ENCODE peak calls at places on chromosomes 16 and 17, in five cellular contexts. One of them, this sample, is unnamed.

GRCh38 chr16:10957771-10958486 is 13.6 kb downstream of the CLEC16A start:
- DNase-seq in stimulated activated CD8-positive, alpha-beta memory T cell treated with anti-CD3 and anti-CD28 coated beads, Interleukin-12 subunit alpha, Interleukin-12 subunit beta, amount 100 ng/mL, for 1 hour: no peak
- DNase-seq in breast epithelium: no peak
- DNase-seq in stomach: no peak
- DNase-seq in mesothelial cell of epicardium: no peak
- DNase-seq in this sample: no peak

GRCh38 chr16:80948886-80949502 is 57.7 kb downstream of the CMC2 start:
- DNase-seq in stomach: no peak
- DNase-seq in stimulated activated CD8-positive, alpha-beta memory T cell treated with anti-CD3 and anti-CD28 coated beads, Interleukin-12 subunit alpha, Interleukin-12 subunit beta, amount 100 ng/mL, for 1 hour: no peak
- DNase-seq in mesothelial cell of epicardium: no peak
- DNase-seq in breast epithelium: no peak
- DNase-seq in this sample: no peak

GRCh38 chr16:2429771-2430663 is 770 bp downstream of the CCNF start:
- DNase-seq in stomach: no peak
- DNase-seq in breast epithelium: no peak
- DNase-seq in stimulated activated CD8-positive, alpha-beta memory T cell treated with anti-CD3 and anti-CD28 coated beads, Interleukin-12 subunit alpha, Interleukin-12 subunit beta, amount 100 ng/mL, for 1 hour: no peak
- DNase-seq in mesothelial cell of epicardium: no peak
- DNase-seq in this sample: no peak

GRCh38 chr16:75282811-75283281 is 31.4 kb upstream of the BCAR1 start:
- DNase-seq in breast epithelium: no peak
- DNase-seq in stimulated activated CD8-positive, alpha-beta memory T cell treated with anti-CD3 and anti-CD28 coated beads, Interleukin-12 subunit alpha, Interleukin-12 subunit beta, amount 100 ng/mL, for 1 hour: no peak
- DNase-seq in mesothelial cell of epicardium: no peak
- DNase-seq in stomach: no peak
- DNase-seq in this sample: no peak

GRCh38 chr17:65368341-65368740 is 193.1 kb downstream of the AXIN2 start:
- DNase-seq in stimulated activated CD8-positive, alpha-beta memory T cell treated with anti-CD3 and anti-CD28 coated beads, Interleukin-12 subunit alpha, Interleukin-12 subunit beta, amount 100 ng/mL, for 1 hour: no peak
- DNase-seq in breast epithelium: no peak
- DNase-seq in stomach: no peak
- DNase-seq in mesothelial cell of epicardium: no peak
- DNase-seq in this sample: no peak

GRCh38 chr16:71552698-71553503 is 24.0 kb downstream of the TAT start:
- DNase-seq in stimulated activated CD8-positive, alpha-beta memory T cell treated with anti-CD3 and anti-CD28 coated beads, Interleukin-12 subunit alpha, Interleukin-12 subunit beta, amount 100 ng/mL, for 1 hour: no peak
- DNase-seq in breast epithelium: no peak
- DNase-seq in stomach: no peak
- DNase-seq in mesothelial cell of epicardium: no peak
- DNase-seq in this sample: no peak

GRCh38 chr16:3530371-3530914 is 29.6 kb downstream of the CLUAP1 start:
- DNase-seq in breast epithelium: no peak
- DNase-seq in stomach: no peak
- DNase-seq in stimulated activated CD8-positive, alpha-beta memory T cell treated with anti-CD3 and anti-CD28 coated beads, Interleukin-12 subunit alpha, Interleukin-12 subunit beta, amount 100 ng/mL, for 1 hour: no peak
- DNase-seq in mesothelial cell of epicardium: no peak
- DNase-seq in this sample: no peak

GRCh38 chr16:14462811-14463210 is 167.2 kb downstream of the PARN start:
- DNase-seq in stomach: no peak
- DNase-seq in stimulated activated CD8-positive, alpha-beta memory T cell treated with anti-CD3 and anti-CD28 coated beads, Interleukin-12 subunit alpha, Interleukin-12 subunit beta, amount 100 ng/mL, for 1 hour: no peak
- DNase-seq in mesothelial cell of epicardium: no peak
- DNase-seq in breast epithelium: no peak
- DNase-seq in this sample: no peak

GRCh38 chr17:36849871-36850348 is 87.4 kb upstream of the LHX1 start:
- DNase-seq in mesothelial cell of epicardium: no peak
- DNase-seq in stimulated activated CD8-positive, alpha-beta memory T cell treated with anti-CD3 and anti-CD28 coated beads, Interleukin-12 subunit alpha, Interleukin-12 subunit beta, amount 100 ng/mL, for 1 hour: no peak
- DNase-seq in breast epithelium: no peak
- DNase-seq in stomach: no peak
- DNase-seq in this sample: no peak

GRCh38 chr17:31674717-31675349 is 184.2 kb downstream of the COPRS start:
- DNase-seq in stimulated activated CD8-positive, alpha-beta memory T cell treated with anti-CD3 and anti-CD28 coated beads, Interleukin-12 subunit alpha, Interleukin-12 subunit beta, amount 100 ng/mL, for 1 hour: no peak
- DNase-seq in mesothelial cell of epicardium: no peak
- DNase-seq in stomach: no peak
- DNase-seq in breast epithelium: no peak
- DNase-seq in this sample: no peak

GRCh38 chr17:2609091-2609490 is 15.6 kb downstream of the PAFAH1B1 start:
- DNase-seq in stimulated activated CD8-positive, alpha-beta memory T cell treated with anti-CD3 and anti-CD28 coated beads, Interleukin-12 subunit alpha, Interleukin-12 subunit beta, amount 100 ng/mL, for 1 hour: no peak
- DNase-seq in mesothelial cell of epicardium: no peak
- DNase-seq in breast epithelium: no peak
- DNase-seq in stomach: no peak
- DNase-seq in this sample: no peak

GRCh38 chr17:65177901-65178300 is 40.7 kb downstream of the RGS9 start:
- DNase-seq in breast epithelium: no peak
- DNase-seq in stimulated activated CD8-positive, alpha-beta memory T cell treated with anti-CD3 and anti-CD28 coated beads, Interleukin-12 subunit alpha, Interleukin-12 subunit beta, amount 100 ng/mL, for 1 hour: no peak
- DNase-seq in mesothelial cell of epicardium: no peak
- DNase-seq in stomach: no peak
- DNase-seq in this sample: no peak

GRCh38 chr17:78896834-78897638 is 6.0 kb downstream of the CEP295NL start:
- DNase-seq in stimulated activated CD8-positive, alpha-beta memory T cell treated with anti-CD3 and anti-CD28 coated beads, Interleukin-12 subunit alpha, Interleukin-12 subunit beta, amount 100 ng/mL, for 1 hour: no peak
- DNase-seq in mesothelial cell of epicardium: no peak
- DNase-seq in breast epithelium: no peak
- DNase-seq in stomach: no peak
- DNase-seq in this sample: no peak

This sample was measured in osteocyte.